ENCODE peak calls at places on chromosome 18, in four cellular contexts. One of them, this sample, is unnamed.

GRCh38 chr18:74905245-74905644 is 303.7 kb downstream of the PTGR3 start:
- DNase-seq in K562: no peak
- DNase-seq in HepG2: no peak
- DNase-seq in GM12878: no peak
- DNase-seq in this sample: no peak

GRCh38 chr18:23226930-23227728 is 91.8 kb downstream of the CABLES1 start:
- DNase-seq in K562: no peak
- DNase-seq in HepG2: no peak
- DNase-seq in GM12878: no peak
- DNase-seq in this sample: no peak

GRCh38 chr18:32701288-32701687 is 71.5 kb downstream of the KLHL14 start:
- DNase-seq in K562: no peak
- DNase-seq in HepG2: no peak
- DNase-seq in GM12878: no peak
- DNase-seq in this sample: no peak

GRCh38 chr18:6757966-6758365 is 28.4 kb downstream of the ARHGAP28 start:
- DNase-seq in K562: no peak
- DNase-seq in HepG2: no peak
- DNase-seq in GM12878: no peak
- DNase-seq in this sample: no peak

GRCh38 chr18:77129150-77129551 is 3.4 kb downstream of the MBP start:
- DNase-seq in K562: no peak
- DNase-seq in HepG2: no peak
- DNase-seq in GM12878: no peak
- DNase-seq in this sample: no peak

GRCh38 chr18:49114556-49114955 is 163.8 kb upstream of the SMAD7 start:
- DNase-seq in K562: no peak
- DNase-seq in HepG2: no peak
- DNase-seq in GM12878: no peak
- DNase-seq in this sample: no peak

GRCh38 chr18:56952026-56952425 is 194.9 kb upstream of the BOD1L2 start:
- DNase-seq in K562: no peak
- DNase-seq in HepG2: no peak
- DNase-seq in GM12878: no peak
- DNase-seq in this sample: no peak

GRCh38 chr18:23208600-23208999 is 73.3 kb downstream of the CABLES1 start:
- DNase-seq in K562: no peak
- DNase-seq in HepG2: no peak
- DNase-seq in GM12878: no peak
- DNase-seq in this sample: no peak

GRCh38 chr18:56089607-56090258 is 501.7 kb upstream of the TCF4 start:
- DNase-seq in K562: no peak
- DNase-seq in HepG2: no peak
- DNase-seq in GM12878: no peak
- DNase-seq in this sample: no peak

GRCh38 chr18:79427368-79428225 is 31.9 kb downstream of the NFATC1 start:
- DNase-seq in K562: no peak
- DNase-seq in HepG2: no peak
- DNase-seq in GM12878: no peak
- DNase-seq in this sample: no peak

GRCh38 chr18:69866250-69866649 is 81.4 kb downstream of the CD226 start:
- DNase-seq in K562: no peak
- DNase-seq in HepG2: no peak
- DNase-seq in GM12878: no peak
- DNase-seq in this sample: no peak

GRCh38 chr18:9648431-9649163 is 34.2 kb upstream of the PPP4R1 start:
- DNase-seq in K562: no peak
- DNase-seq in HepG2: no peak
- DNase-seq in GM12878: peak; percentile 47
- DNase-seq in this sample: peak; percentile 36

GRCh38 chr18:34738173-34738894 is 28.2 kb downstream of the DTNA start:
- DNase-seq in K562: no peak
- DNase-seq in HepG2: peak; percentile 39
- DNase-seq in GM12878: no peak
- DNase-seq in this sample: peak; percentile 1

GRCh38 chr18:79639072-79639829 is 40.4 kb upstream of the CTDP1 start:
- DNase-seq in K562: no peak
- DNase-seq in HepG2: no peak
- DNase-seq in GM12878: no peak
- DNase-seq in this sample: no peak

GRCh38 chr18:62436636-62437519 is 85.9 kb upstream of the ZCCHC2 start:
- DNase-seq in K562: no peak
- DNase-seq in HepG2: no peak
- DNase-seq in GM12878: no peak
- DNase-seq in this sample: no peak

GRCh38 chr18:38241216-38241615 is 675.6 kb upstream of the CELF4 start:
- DNase-seq in K562: no peak
- DNase-seq in HepG2: no peak
- DNase-seq in GM12878: no peak
- DNase-seq in this sample: no peak

DNA sequence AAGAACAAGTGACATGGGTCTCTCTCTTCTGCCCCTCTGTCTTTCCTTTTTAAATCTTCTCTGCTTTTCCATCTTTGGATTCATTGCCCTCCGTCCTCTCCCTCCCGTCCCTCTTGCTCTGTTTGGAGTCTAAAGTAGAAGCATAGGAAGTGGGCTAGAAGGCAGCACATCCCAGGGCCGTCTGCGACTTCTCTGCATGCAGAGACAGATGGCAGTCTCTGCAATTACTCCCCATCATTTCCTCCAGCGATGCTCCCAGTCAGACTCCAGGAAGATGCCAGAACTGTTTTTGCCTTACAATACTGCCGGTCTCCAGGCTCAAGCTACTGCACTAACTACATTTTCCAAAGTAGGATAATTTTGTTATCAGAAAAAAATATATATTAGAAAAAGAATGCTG is 35.2 kb upstream of the LPIN2 start:
- DNase-seq in K562: no peak
- DNase-seq in HepG2: no peak
- DNase-seq in GM12878: no peak
- DNase-seq in this sample: no peak
- TF ChIP-seq CHD2 in K562: no peak
- TF ChIP-seq CHD2 in HepG2: no peak
- TF ChIP-seq CHD2 in GM12878: no peak
- TF ChIP-seq CHD2 in this sample: no peak

DNA sequence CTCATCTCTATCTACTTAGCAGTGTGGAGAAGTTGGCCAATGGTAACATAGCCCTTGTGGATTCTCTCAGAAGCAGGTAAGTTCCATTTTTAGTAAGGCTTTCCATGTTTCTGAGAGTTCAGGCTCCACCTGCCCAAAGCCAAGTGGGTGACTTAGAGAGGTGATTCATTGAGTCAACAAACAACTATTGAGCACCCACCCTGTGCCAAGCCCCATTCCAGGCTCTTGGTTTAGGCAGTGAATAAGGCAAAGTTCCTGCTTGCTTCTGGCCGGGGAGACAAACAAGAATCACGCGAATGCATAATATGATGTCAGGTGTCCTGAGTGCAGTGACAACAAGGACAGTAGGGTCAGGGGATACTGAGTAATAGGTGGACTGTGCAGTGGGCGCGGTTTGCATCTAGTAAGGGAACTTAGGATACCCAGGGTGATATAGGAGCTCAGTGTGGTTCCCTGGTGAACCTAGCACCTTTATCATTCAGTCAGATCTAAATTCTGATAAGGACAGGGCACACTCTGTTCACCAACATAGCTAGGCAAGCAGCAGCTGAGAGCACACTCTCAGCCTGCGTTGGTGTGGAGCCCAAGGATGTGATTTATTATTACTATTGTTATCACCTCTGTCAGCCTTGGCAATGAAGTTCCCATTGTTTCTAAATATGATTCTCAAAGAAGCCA is 31.7 kb upstream of the KCTD1 start:
- DNase-seq in K562: no peak
- DNase-seq in HepG2: peak; percentile 15
- DNase-seq in GM12878: no peak
- DNase-seq in this sample: peak; percentile 88
- TF ChIP-seq JUNB in K562: no peak
- TF ChIP-seq JUNB in HepG2: no peak
- TF ChIP-seq JUNB in GM12878: no peak
- TF ChIP-seq JUNB in this sample: peak; percentile 31

GRCh38 chr18:8554354-8554753 is 54.9 kb upstream of the RAB12 start:
- DNase-seq in K562: no peak
- DNase-seq in HepG2: no peak
- DNase-seq in GM12878: no peak
- DNase-seq in this sample: no peak

GRCh38 chr18:8552151-8552550 is 57.1 kb upstream of the RAB12 start:
- DNase-seq in K562: no peak
- DNase-seq in HepG2: no peak
- DNase-seq in GM12878: no peak
- DNase-seq in this sample: no peak

GRCh38 chr18:8553611-8553924 is 55.7 kb upstream of the RAB12 start:
- DNase-seq in K562: no peak
- DNase-seq in HepG2: no peak
- DNase-seq in GM12878: no peak
- DNase-seq in this sample: no peak

GRCh38 chr18:8559612-8560011 is 49.6 kb upstream of the RAB12 start:
- DNase-seq in K562: no peak
- DNase-seq in HepG2: no peak
- DNase-seq in GM12878: no peak
- DNase-seq in this sample: no peak

GRCh38 chr18:8556424-8556823 is 52.8 kb upstream of the RAB12 start:
- DNase-seq in K562: no peak
- DNase-seq in HepG2: no peak
- DNase-seq in GM12878: no peak
- DNase-seq in this sample: no peak
- TF ChIP-seq CTCF in K562: no peak
- TF ChIP-seq CTCF in HepG2: no peak
- TF ChIP-seq CTCF in GM12878: no peak
- TF ChIP-seq CTCF in this sample: no peak

GRCh38 chr18:71115261-71115660 is 826.4 kb downstream of the SOCS6 start:
- DNase-seq in K562: no peak
- DNase-seq in HepG2: no peak
- DNase-seq in GM12878: no peak
- DNase-seq in this sample: no peak

GRCh38 chr18:71116535-71116934 is 827.7 kb downstream of the SOCS6 start:
- DNase-seq in K562: no peak
- DNase-seq in HepG2: no peak
- DNase-seq in GM12878: no peak
- DNase-seq in this sample: no peak

GRCh38 chr18:71114550-71115210 is 825.8 kb downstream of the SOCS6 start:
- DNase-seq in K562: no peak
- DNase-seq in HepG2: no peak
- DNase-seq in GM12878: no peak
- DNase-seq in this sample: no peak
- TF ChIP-seq CHD2 in K562: no peak
- TF ChIP-seq CHD2 in HepG2: no peak
- TF ChIP-seq CHD2 in GM12878: no peak
- TF ChIP-seq CHD2 in this sample: no peak

GRCh38 chr18:45619826-45620201 is 4.5 kb downstream of the SLC14A2 start:
- DNase-seq in K562: no peak
- DNase-seq in HepG2: no peak
- DNase-seq in GM12878: no peak
- DNase-seq in this sample: no peak

GRCh38 chr18:45617284-45617683 is 2.0 kb downstream of the SLC14A2 start:
- DNase-seq in K562: no peak
- DNase-seq in HepG2: no peak
- DNase-seq in GM12878: no peak
- DNase-seq in this sample: peak; percentile 42

GRCh38 chr18:45619062-45619825 is 4.0 kb downstream of the SLC14A2 start:
- DNase-seq in K562: no peak
- DNase-seq in HepG2: no peak
- DNase-seq in GM12878: no peak
- DNase-seq in this sample: no peak

GRCh38 chr18:45625596-45625995 is 10.3 kb downstream of the SLC14A2 start:
- DNase-seq in K562: no peak
- DNase-seq in HepG2: no peak
- DNase-seq in GM12878: no peak
- DNase-seq in this sample: no peak

GRCh38 chr18:45621068-45621511 is 5.8 kb downstream of the SLC14A2 start:
- DNase-seq in K562: peak; percentile 69
- DNase-seq in HepG2: peak; percentile 14
- DNase-seq in GM12878: no peak
- DNase-seq in this sample: peak; percentile 34
- TF ChIP-seq JUNB in K562: no peak
- TF ChIP-seq JUNB in HepG2: no peak
- TF ChIP-seq JUNB in GM12878: no peak
- TF ChIP-seq JUNB in this sample: no peak

This sample was measured in A549.